ENCODE peak calls at places on chromosome 7, in five cellular contexts. R, N, H, E and T are unnamed samples.

GRCh38 chr7:35036361-35037171 is 719 bp downstream of the DPY19L1 start:
- DNase-seq in R (peak), N (peak), H (peak), E (peak), T (peak)

GRCh38 chr7:146830686-146831085 is 714.1 kb downstream of the CNTNAP2 start:
- DNase-seq in R (no peak), N (no peak), H (no peak), E (no peak), T (no peak)

GRCh38 chr7:41656357-41656756 is 46.5 kb downstream of the INHBA start:
- DNase-seq in R (no peak), N (peak), H (no peak), E (no peak), T (no peak)

GRCh38 chr7:49852619-49853462 is 79.4 kb downstream of the VWC2 start:
- DNase-seq in R (peak), N (peak), H (no peak), E (peak), T (no peak)

GRCh38 chr7:142897691-142898090 is 12.1 kb upstream of the TRPV6 start:
- DNase-seq in R (no peak), N (no peak), H (no peak), E (no peak), T (no peak)

GRCh38 chr7:142696456-142697179 is 52.7 kb upstream of the PRSS1 start:
- DNase-seq in R (no peak), N (no peak), H (no peak), E (no peak), T (no peak)

GRCh38 chr7:149456770-149457421 is 4.0 kb downstream of the ZNF777 start:
- DNase-seq in R (no peak), N (peak), H (no peak), E (no peak), T (no peak)

GRCh38 chr7:20449146-20449648 is 118.5 kb downstream of the ITGB8 start:
- DNase-seq in R (no peak), N (no peak), H (no peak), E (no peak), T (no peak)

GRCh38 chr7:83925860-83926259 is 268.7 kb downstream of the SEMA3A start:
- DNase-seq in R (no peak), N (peak), H (no peak), E (no peak), T (no peak)

GRCh38 chr7:150988230-150989226 is 2.3 kb upstream of the NOS3 start:
- DNase-seq in R (no peak), N (no peak), H (no peak), E (peak), T (peak)

GRCh38 chr7:70598976-70599375 is 533.0 kb upstream of the GALNT17 start:
- DNase-seq in R (no peak), N (no peak), H (no peak), E (no peak), T (no peak)

GRCh38 chr7:26180792-26181198 is 19.8 kb downstream of the HNRNPA2B1 start:
- DNase-seq in R (no peak), N (no peak), H (no peak), E (no peak), T (no peak)
- TF ChIP-seq POLR2A in R (no peak), N (no peak), H (no peak), E (no peak), T (no peak)

GRCh38 chr7:137934176-137934826 is 67.6 kb downstream of the CREB3L2 start:
- DNase-seq in R (no peak), N (no peak), H (no peak), E (no peak), T (no peak)

GRCh38 chr7:137936509-137937201 is 65.2 kb downstream of the CREB3L2 start:
- DNase-seq in R (no peak), N (no peak), H (no peak), E (no peak), T (no peak)

GRCh38 chr7:137933270-137934017 is 68.4 kb downstream of the CREB3L2 start:
- DNase-seq in R (no peak), N (peak), H (no peak), E (peak), T (peak)

GRCh38 chr7:137935849-137936508 is 65.9 kb downstream of the CREB3L2 start:
- DNase-seq in R (no peak), N (no peak), H (no peak), E (peak), T (no peak)

DNA sequence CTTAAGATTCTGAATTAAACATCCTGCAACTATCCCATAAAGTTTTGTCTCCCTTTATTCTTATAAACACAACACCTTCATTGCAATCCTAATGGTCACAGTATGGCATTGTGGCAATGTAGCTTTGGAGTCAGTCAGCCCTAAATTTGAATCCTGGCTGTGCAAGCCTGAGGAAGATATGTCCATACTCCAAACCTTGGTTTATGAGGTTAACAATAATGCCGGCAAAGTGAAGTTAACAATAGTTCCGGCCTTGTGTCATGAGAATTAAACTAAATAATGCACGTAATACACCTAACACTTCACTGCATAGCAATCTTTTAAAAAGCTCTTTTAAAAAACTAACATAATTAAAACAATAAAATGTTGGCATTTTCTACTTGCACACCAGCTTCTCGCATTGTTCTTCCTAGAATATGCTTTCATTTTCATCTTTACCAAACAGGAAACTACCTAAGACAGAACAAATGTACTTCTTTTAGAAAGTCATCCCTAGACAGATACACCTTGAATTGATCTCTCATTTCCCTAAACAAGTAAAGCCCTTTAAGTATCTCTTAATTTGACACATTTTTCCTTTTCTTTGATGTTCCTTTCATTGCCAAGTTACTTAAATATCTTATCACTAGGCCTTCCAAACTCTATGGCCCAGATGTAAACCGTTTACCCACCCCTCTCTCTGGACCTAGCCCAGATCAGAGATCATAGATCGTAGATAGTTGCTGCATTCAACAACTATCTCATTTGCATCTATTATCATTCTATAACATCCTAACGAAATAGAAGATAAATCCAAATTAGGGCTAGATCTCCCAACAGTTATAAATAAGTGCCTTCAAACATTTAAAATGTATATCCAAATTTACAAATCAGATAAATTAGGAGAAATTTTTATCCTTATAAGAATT is 66.7 kb downstream of the CREB3L2 start:
- DNase-seq in R (no peak), N (no peak), H (no peak), E (no peak), T (no peak)
- H3K27ac ChIP-seq in R (no peak), N (no peak), H (peak), E (no peak), T (peak)

DNA sequence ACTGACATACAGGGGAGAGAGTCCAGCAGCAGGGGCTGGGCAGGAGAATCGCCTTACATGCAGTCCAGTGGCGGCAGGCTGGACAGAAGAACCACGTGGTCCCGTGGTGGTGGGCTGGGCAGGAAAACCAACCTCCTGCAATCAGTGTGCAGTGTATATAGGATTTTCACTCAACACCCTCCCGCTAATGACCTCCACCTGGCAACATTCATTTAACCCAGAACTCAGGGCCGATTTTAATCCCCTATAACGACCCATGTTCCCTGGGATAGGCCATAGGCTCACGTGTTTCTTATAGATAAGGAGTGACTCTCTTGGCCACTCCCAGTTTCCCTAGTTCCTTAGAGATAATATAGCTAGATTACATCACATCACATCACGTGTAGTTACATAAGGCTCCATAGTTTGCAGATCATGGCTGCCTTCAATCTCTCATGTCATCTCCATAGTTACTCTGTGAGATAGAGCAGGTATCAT is 19.4 kb downstream of the MTURN start:
- DNase-seq in R (no peak), N (no peak), H (no peak), E (no peak), T (no peak)
- TF ChIP-seq CTCF in R (no peak), N (no peak), H (no peak), E (no peak), T (no peak)

GRCh38 chr7:1611708-1612241 is 41.9 kb upstream of the PSMG3 start:
- DNase-seq in R (peak), N (peak), H (no peak), E (no peak), T (no peak)
- TF ChIP-seq POLR2A in R (no peak), N (no peak), H (no peak), E (no peak), T (no peak)

DNA sequence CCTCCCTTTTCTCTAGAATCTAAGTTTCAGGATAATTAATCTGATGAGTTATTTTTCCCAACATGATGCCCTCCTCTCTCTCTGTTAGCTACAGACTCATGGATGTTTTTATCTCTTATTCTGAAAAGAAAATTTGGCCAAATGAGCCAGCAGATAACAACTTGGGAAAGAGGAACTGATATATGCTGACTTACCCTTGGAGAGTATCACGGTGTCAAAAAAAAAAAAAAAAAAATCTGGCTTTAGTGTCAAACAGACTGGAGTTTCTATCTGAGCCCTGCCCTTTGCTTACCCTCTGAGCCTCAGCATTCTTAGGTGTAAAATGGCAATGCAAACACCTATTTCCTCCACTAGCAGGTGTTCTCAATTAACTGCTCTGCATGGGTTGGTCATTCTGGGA is 190.4 kb downstream of the AHR start:
- DNase-seq in R (no peak), N (no peak), H (no peak), E (no peak), T (no peak)
- H3K27ac ChIP-seq in R (no peak), N (no peak), H (no peak), E (no peak), T (no peak)